ENCODE peak calls at places on chromosome 3, in seven cellular contexts. C is heart left ventricle, L is AG04450, E is left lung, Z is psoas muscle, D is endothelial cell of umbilical vein, R is heart right ventricle. I is an unnamed sample.

GRCh38 chr3:111895079-111895478 is 36.0 kb downstream of the PHLDB2 start:
- DNase-seq in R (no peak), Z (no peak), C (no peak), D (peak; percentile 84), E (no peak), L (no peak), I (peak; percentile 55)

GRCh38 chr3:72145506-72146380 is 360.8 kb upstream of the PROK2 start:
- DNase-seq in D (no peak), E (no peak), R (no peak), C (no peak), Z (no peak), L (no peak), I (peak; percentile 25)

GRCh38 chr3:9214599-9214998 is 34.8 kb downstream of the SRGAP3 start:
- DNase-seq in L (no peak), E (no peak), C (no peak), D (no peak), Z (no peak), R (no peak), I (peak; percentile 22)

GRCh38 chr3:72520690-72521308 is 327.4 kb downstream of the SHQ1 start:
- DNase-seq in Z (no peak), L (peak; percentile 58), R (no peak), E (no peak), C (no peak), D (no peak), I (peak; percentile 1)

GRCh38 chr3:14082108-14082657 is 42.5 kb downstream of the CHCHD4 start:
- DNase-seq in Z (no peak), D (no peak), E (no peak), C (no peak), L (no peak), R (no peak), I (no peak)

GRCh38 chr3:78988324-78988723 is 779.5 kb downstream of the ROBO1 start:
- DNase-seq in L (no peak), C (no peak), E (no peak), D (peak; percentile 26), R (no peak), Z (no peak), I (peak; percentile 14)

GRCh38 chr3:51332156-51332555 is 52.9 kb upstream of the MANF start:
- DNase-seq in Z (no peak), R (no peak), C (no peak), D (no peak), L (no peak), E (no peak), I (no peak)

GRCh38 chr3:5583920-5584319 is 396.4 kb downstream of the EDEM1 start:
- DNase-seq in E (no peak), R (no peak), C (no peak), D (no peak), L (no peak), Z (no peak), I (no peak)

GRCh38 chr3:139117136-139117675 is 72.5 kb upstream of the PRR23C start:
- DNase-seq in L (peak; percentile 26), C (no peak), Z (no peak), D (no peak), E (no peak), R (no peak), I (peak; percentile 45)

GRCh38 chr3:107662586-107662985 is 139.8 kb downstream of the BBX start:
- DNase-seq in E (no peak), Z (no peak), C (no peak), R (no peak), L (no peak), D (no peak), I (no peak)

GRCh38 chr3:139772539-139773500 is 95.0 kb upstream of the NMNAT3 start:
- DNase-seq in Z (no peak), L (peak; percentile 30), E (no peak), D (no peak), C (no peak), R (no peak), I (peak; percentile 24)

GRCh38 chr3:137796993-137797392 is 32.9 kb downstream of the SOX14 start:
- DNase-seq in E (no peak), C (no peak), R (no peak), D (no peak), Z (no peak), L (no peak), I (no peak)

GRCh38 chr3:137787520-137787919 is 23.4 kb downstream of the SOX14 start:
- DNase-seq in C (no peak), L (no peak), Z (no peak), D (no peak), R (no peak), E (no peak), I (no peak)

DNA sequence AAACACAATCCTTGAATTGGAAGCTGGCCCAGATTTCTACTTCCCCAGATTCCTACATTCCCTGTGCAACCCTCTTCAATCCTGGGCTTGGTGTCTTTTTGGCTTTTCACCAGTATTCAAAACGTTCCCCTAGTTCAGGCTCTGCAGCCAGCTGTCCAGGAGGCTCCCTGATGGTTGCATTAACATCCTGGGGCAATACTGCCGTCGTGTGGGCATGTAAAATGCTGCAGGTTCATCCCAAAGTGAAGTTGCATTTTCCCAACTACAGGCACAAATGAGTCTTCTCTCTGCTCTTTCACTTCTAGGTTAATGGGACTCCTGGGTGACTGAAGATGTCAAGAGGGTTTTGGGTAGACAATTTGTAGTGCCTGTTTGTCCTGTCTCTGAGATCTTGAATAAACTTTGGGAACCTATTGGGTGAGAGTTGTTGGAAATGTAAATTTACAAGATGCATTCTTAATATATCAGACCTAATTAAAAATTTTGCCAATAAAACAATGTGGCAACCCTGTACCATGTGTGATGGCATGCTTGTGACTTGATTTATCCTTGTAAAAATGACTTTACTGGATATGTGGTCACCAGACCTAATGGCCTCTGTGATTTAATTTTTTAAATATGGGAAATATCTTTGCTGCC is 28.6 kb downstream of the SOX14 start:
- DNase-seq in D (no peak), L (no peak), E (no peak), C (no peak), R (no peak), Z (no peak), I (peak; percentile 47)
- TF ChIP-seq CTCF in D (peak; percentile 45), L (peak; percentile 54), E (no peak), C (peak; percentile 22), R (peak; percentile 20), Z (peak; percentile 23), I (peak; percentile 78)

GRCh38 chr3:169085827-169086226 is 577.7 kb downstream of the MECOM start:
- DNase-seq in C (no peak), D (no peak), E (no peak), Z (no peak), R (no peak), L (peak; percentile 84), I (peak; percentile 93)
- TF ChIP-seq CTCF in C (no peak), D (no peak), E (no peak), Z (no peak), R (no peak), L (no peak), I (no peak)

GRCh38 chr3:157529085-157529484 is 25.9 kb upstream of the VEPH1 start:
- DNase-seq in R (no peak), L (no peak), Z (no peak), D (no peak), E (no peak), C (no peak), I (no peak)
- TF ChIP-seq CTCF in R (no peak), L (no peak), Z (no peak), D (no peak), E (no peak), C (no peak), I (no peak)

GRCh38 chr3:115937054-115937453 is 313.7 kb downstream of the GAP43 start:
- DNase-seq in D (no peak), L (no peak), E (no peak), R (no peak), C (no peak), Z (no peak), I (no peak)
- TF ChIP-seq CTCF in D (no peak), L (peak; percentile 52), E (no peak), R (no peak), C (no peak), Z (no peak), I (peak; percentile 69)

GRCh38 chr3:192545346-192545745 is 182.0 kb downstream of the FGF12 start:
- DNase-seq in C (no peak), L (no peak), E (no peak), R (no peak), D (no peak), Z (no peak), I (no peak)

GRCh38 chr3:192553707-192554106 is 173.6 kb downstream of the FGF12 start:
- DNase-seq in C (no peak), Z (no peak), E (no peak), L (no peak), R (no peak), D (no peak), I (no peak)

GRCh38 chr3:192550356-192550755 is 177.0 kb downstream of the FGF12 start:
- DNase-seq in Z (no peak), L (no peak), E (no peak), R (no peak), D (no peak), C (no peak), I (no peak)
- TF ChIP-seq CTCF in Z (no peak), L (no peak), E (no peak), R (no peak), D (no peak), C (no peak), I (no peak)

GRCh38 chr3:131750256-131750655 is 247.5 kb upstream of the MRPL3 start:
- DNase-seq in Z (no peak), R (no peak), L (no peak), D (no peak), E (no peak), C (no peak), I (no peak)
- TF ChIP-seq CTCF in Z (no peak), R (no peak), L (no peak), D (no peak), E (no peak), C (no peak), I (peak; percentile 29)

GRCh38 chr3:40258555-40258954 is 51.0 kb upstream of the EIF1B start:
- DNase-seq in C (no peak), E (no peak), D (no peak), Z (no peak), R (no peak), L (no peak), I (peak; percentile 63)
- TF ChIP-seq CTCF in C (no peak), E (no peak), D (no peak), Z (no peak), R (no peak), L (no peak), I (no peak)

GRCh38 chr3:45574067-45574494 is 20.5 kb upstream of the LIMD1 start:
- DNase-seq in E (no peak), C (no peak), Z (no peak), L (no peak), R (no peak), D (no peak), I (no peak)
- TF ChIP-seq CTCF in E (no peak), C (no peak), Z (no peak), L (no peak), R (no peak), D (no peak), I (no peak)

GRCh38 chr3:156751461-156752025 is 74.6 kb upstream of the LEKR1 start:
- DNase-seq in L (peak; percentile 51), R (peak; percentile 10), E (peak; percentile 40), C (peak; percentile 56), D (peak; percentile 18), Z (peak; percentile 62), I (peak; percentile 95)
- TF ChIP-seq CTCF in L (peak; percentile 13), R (no peak), E (no peak), C (no peak), D (no peak), Z (no peak), I (peak; percentile 21)

I was measured in HFFc6.